ENCODE peak calls at places on chromosome 10, in seven cellular contexts. One of them, this sample, is unnamed.

GRCh38 chr10:50576245-50576815 is 47.4 kb downstream of the SGMS1 start:
- DNase-seq in adipocyte: no peak
- DNase-seq in fibroblast of the aortic adventitia: no peak
- DNase-seq in M059J: peak; percentile 54
- DNase-seq in brain microvascular endothelial cell: peak; percentile 24
- DNase-seq in Panc1: no peak
- DNase-seq in NCI-H2081: no peak
- DNase-seq in this sample: peak; percentile 68

GRCh38 chr10:27258838-27259532 is 18.4 kb upstream of the ACBD5 start:
- DNase-seq in adipocyte: no peak
- DNase-seq in M059J: no peak
- DNase-seq in brain microvascular endothelial cell: no peak
- DNase-seq in Panc1: no peak
- DNase-seq in fibroblast of the aortic adventitia: no peak
- DNase-seq in NCI-H2081: no peak
- DNase-seq in this sample: no peak

GRCh38 chr10:5619366-5620211 is 46.8 kb downstream of the ASB13 start:
- DNase-seq in fibroblast of the aortic adventitia: peak; percentile 75
- DNase-seq in adipocyte: no peak
- DNase-seq in NCI-H2081: no peak
- DNase-seq in Panc1: no peak
- DNase-seq in M059J: no peak
- DNase-seq in brain microvascular endothelial cell: no peak
- DNase-seq in this sample: no peak

GRCh38 chr10:28691187-28691694 is 13.9 kb downstream of the BAMBI start:
- DNase-seq in brain microvascular endothelial cell: no peak
- DNase-seq in fibroblast of the aortic adventitia: no peak
- DNase-seq in adipocyte: no peak
- DNase-seq in Panc1: no peak
- DNase-seq in M059J: no peak
- DNase-seq in NCI-H2081: no peak
- DNase-seq in this sample: no peak

GRCh38 chr10:79103585-79103984 is 34.8 kb downstream of the ZMIZ1 start:
- DNase-seq in NCI-H2081: no peak
- DNase-seq in adipocyte: no peak
- DNase-seq in fibroblast of the aortic adventitia: no peak
- DNase-seq in M059J: peak; percentile 63
- DNase-seq in brain microvascular endothelial cell: no peak
- DNase-seq in Panc1: no peak
- DNase-seq in this sample: no peak

GRCh38 chr10:72340911-72341310 is 13.8 kb downstream of the DNAJB12 start:
- DNase-seq in brain microvascular endothelial cell: no peak
- DNase-seq in Panc1: no peak
- DNase-seq in fibroblast of the aortic adventitia: no peak
- DNase-seq in NCI-H2081: no peak
- DNase-seq in M059J: no peak
- DNase-seq in adipocyte: no peak
- DNase-seq in this sample: no peak

GRCh38 chr10:110344622-110345021 is 39.9 kb upstream of the SMNDC1 start:
- DNase-seq in fibroblast of the aortic adventitia: no peak
- DNase-seq in NCI-H2081: no peak
- DNase-seq in Panc1: no peak
- DNase-seq in M059J: peak; percentile 42
- DNase-seq in adipocyte: peak; percentile 33
- DNase-seq in brain microvascular endothelial cell: no peak
- DNase-seq in this sample: peak; percentile 80

GRCh38 chr10:69318997-69319727 is 40.9 kb downstream of the HK1 start:
- DNase-seq in Panc1: no peak
- DNase-seq in fibroblast of the aortic adventitia: peak; percentile 60
- DNase-seq in NCI-H2081: peak; percentile 4
- DNase-seq in M059J: peak; percentile 83
- DNase-seq in brain microvascular endothelial cell: peak; percentile 59
- DNase-seq in adipocyte: peak; percentile 80
- DNase-seq in this sample: peak; percentile 61

GRCh38 chr10:130757271-130757670 is 554.2 kb downstream of the TCERG1L start:
- DNase-seq in fibroblast of the aortic adventitia: no peak
- DNase-seq in Panc1: no peak
- DNase-seq in NCI-H2081: no peak
- DNase-seq in brain microvascular endothelial cell: no peak
- DNase-seq in M059J: no peak
- DNase-seq in adipocyte: no peak
- DNase-seq in this sample: no peak

GRCh38 chr10:32048282-32048681 is 7.9 kb downstream of the KIF5B start:
- DNase-seq in fibroblast of the aortic adventitia: no peak
- DNase-seq in M059J: no peak
- DNase-seq in Panc1: no peak
- DNase-seq in NCI-H2081: no peak
- DNase-seq in adipocyte: no peak
- DNase-seq in brain microvascular endothelial cell: no peak
- DNase-seq in this sample: no peak

GRCh38 chr10:120493411-120494312 is 36.6 kb downstream of the PLPP4 start:
- DNase-seq in adipocyte: no peak
- DNase-seq in brain microvascular endothelial cell: no peak
- DNase-seq in Panc1: no peak
- DNase-seq in fibroblast of the aortic adventitia: no peak
- DNase-seq in M059J: no peak
- DNase-seq in NCI-H2081: no peak
- DNase-seq in this sample: no peak

GRCh38 chr10:44627591-44628354 is 242.9 kb upstream of the CXCL12 start:
- DNase-seq in brain microvascular endothelial cell: peak; percentile 38
- DNase-seq in adipocyte: peak; percentile 52
- DNase-seq in M059J: peak; percentile 89
- DNase-seq in NCI-H2081: no peak
- DNase-seq in Panc1: no peak
- DNase-seq in fibroblast of the aortic adventitia: peak; percentile 96
- DNase-seq in this sample: no peak

GRCh38 chr10:115606081-115606480 is 512.9 kb downstream of the ATRNL1 start:
- DNase-seq in brain microvascular endothelial cell: peak; percentile 5
- DNase-seq in M059J: no peak
- DNase-seq in adipocyte: peak; percentile 59
- DNase-seq in fibroblast of the aortic adventitia: no peak
- DNase-seq in NCI-H2081: no peak
- DNase-seq in Panc1: no peak
- DNase-seq in this sample: peak; percentile 72

GRCh38 chr10:28494420-28494819 is 38.5 kb upstream of the WAC start:
- DNase-seq in adipocyte: no peak
- DNase-seq in brain microvascular endothelial cell: no peak
- DNase-seq in fibroblast of the aortic adventitia: no peak
- DNase-seq in Panc1: no peak
- DNase-seq in NCI-H2081: no peak
- DNase-seq in M059J: no peak
- DNase-seq in this sample: no peak

GRCh38 chr10:89115876-89116627 is 91.1 kb downstream of the CH25H start:
- DNase-seq in brain microvascular endothelial cell: peak; percentile 62
- DNase-seq in fibroblast of the aortic adventitia: peak; percentile 77
- DNase-seq in NCI-H2081: no peak
- DNase-seq in Panc1: no peak
- DNase-seq in adipocyte: peak; percentile 60
- DNase-seq in M059J: peak; percentile 89
- DNase-seq in this sample: peak; percentile 87

GRCh38 chr10:120041807-120042545 is 149.4 kb downstream of the SEC23IP start:
- DNase-seq in M059J: no peak
- DNase-seq in Panc1: no peak
- DNase-seq in fibroblast of the aortic adventitia: no peak
- DNase-seq in brain microvascular endothelial cell: no peak
- DNase-seq in NCI-H2081: no peak
- DNase-seq in adipocyte: no peak
- DNase-seq in this sample: no peak

GRCh38 chr10:15293862-15294835 is 76.9 kb downstream of the FAM171A1 start:
- DNase-seq in NCI-H2081: no peak
- DNase-seq in adipocyte: peak; percentile 58
- DNase-seq in fibroblast of the aortic adventitia: peak; percentile 50
- DNase-seq in brain microvascular endothelial cell: no peak
- DNase-seq in M059J: peak; percentile 9
- DNase-seq in Panc1: no peak
- DNase-seq in this sample: peak; percentile 57

GRCh38 chr10:60480865-60481563 is 91.3 kb upstream of the ANK3 start:
- DNase-seq in brain microvascular endothelial cell: peak; percentile 63
- DNase-seq in M059J: peak; percentile 83
- DNase-seq in Panc1: peak; percentile 78
- DNase-seq in NCI-H2081: no peak
- DNase-seq in fibroblast of the aortic adventitia: peak; percentile 96
- DNase-seq in adipocyte: peak; percentile 88
- DNase-seq in this sample: peak; percentile 91

GRCh38 chr10:74039561-74040145 is 41.7 kb downstream of the VCL start:
- DNase-seq in Panc1: no peak
- DNase-seq in brain microvascular endothelial cell: no peak
- DNase-seq in fibroblast of the aortic adventitia: peak; percentile 98
- DNase-seq in NCI-H2081: no peak
- DNase-seq in adipocyte: peak; percentile 73
- DNase-seq in M059J: no peak
- DNase-seq in this sample: peak; percentile 65